ENCODE peak calls at places on chromosomes 16 and 17, in four cellular contexts. W is GM12878, F is WTC11, O is HepG2. H is an unnamed sample.

GRCh38 chr16:87780385-87780989 is 14.7 kb upstream of the KLHDC4 start:
- DNase-seq in F (no peak), W (peak), O (no peak), H (peak)

GRCh38 chr17:56038136-56038535 is 115.1 kb upstream of the ANKFN1 start:
- DNase-seq in O (no peak), F (no peak), W (no peak), H (no peak)

GRCh38 chr17:16428098-16428882 is 12.9 kb downstream of the TRPV2 start:
- DNase-seq in F (peak), O (peak), W (no peak), H (peak)

GRCh38 chr16:12976491-12976890 is 75.1 kb downstream of the SHISA9 start:
- DNase-seq in F (no peak), O (no peak), W (no peak), H (no peak)

GRCh38 chr17:62968445-62968923 is 2.4 kb downstream of the TANC2 start:
- DNase-seq in O (peak), W (peak), F (peak), H (peak)

GRCh38 chr16:23803591-23804123 is 32.1 kb upstream of the PRKCB start:
- DNase-seq in F (peak), O (peak), W (no peak), H (peak)

GRCh38 chr16:21116148-21116693 is 34.4 kb downstream of the DNAH3 start:
- DNase-seq in W (no peak), O (peak), F (no peak), H (peak)

GRCh38 chr16:84295203-84295850 is 649 bp downstream of the WFDC1 start:
- DNase-seq in F (no peak), W (no peak), O (no peak), H (no peak)

GRCh38 chr17:38748329-38749221 is at the start of gene PCGF2:
- DNase-seq in O (peak), F (peak), W (no peak), H (peak)

GRCh38 chr16:30645727-30646126 is 5.0 kb upstream of the PRR14 start:
- DNase-seq in O (no peak), F (no peak), W (no peak), H (no peak)

GRCh38 chr17:28553000-28553505 is 629 bp upstream of the UNC119 start:
- DNase-seq in F (no peak), O (no peak), W (no peak), H (no peak)

GRCh38 chr17:41891135-41892065 is 26.2 kb upstream of the KLHL11 start:
- DNase-seq in O (peak), W (no peak), F (no peak), H (no peak)

GRCh38 chr16:2910441-2910840 is 1.3 kb upstream of the FLYWCH1 start:
- DNase-seq in F (no peak), O (no peak), W (no peak), H (no peak)

GRCh38 chr16:12395266-12395665 is 408.4 kb downstream of the CPPED1 start:
- DNase-seq in O (no peak), F (no peak), W (no peak), H (no peak)

GRCh38 chr17:67441052-67441738 is 64.1 kb downstream of the PITPNC1 start:
- DNase-seq in W (no peak), F (no peak), O (peak), H (no peak)

GRCh38 chr17:50668025-50668837 is 33.5 kb downstream of the ABCC3 start:
- DNase-seq in O (no peak), W (no peak), F (no peak), H (no peak)

GRCh38 chr16:78045865-78046581 is 23.7 kb downstream of the CLEC3A start:
- DNase-seq in F (peak), O (peak), W (no peak), H (peak)

GRCh38 chr16:9820481-9821246 is 361.6 kb downstream of the GRIN2A start:
- DNase-seq in O (no peak), F (peak), W (no peak), H (no peak)

GRCh38 chr17:19316756-19317358 is 45.7 kb downstream of the B9D1 start:
- DNase-seq in W (no peak), O (no peak), F (no peak), H (no peak)

GRCh38 chr16:81462683-81463082 is 18.1 kb downstream of the CMIP start:
- DNase-seq in F (no peak), W (no peak), O (no peak), H (no peak)

GRCh38 chr17:65230040-65230439 is 92.9 kb downstream of the RGS9 start:
- DNase-seq in W (no peak), F (no peak), O (no peak), H (peak)

GRCh38 chr16:78034530-78034929 is 12.2 kb downstream of the CLEC3A start:
- DNase-seq in O (no peak), W (no peak), F (no peak), H (no peak)

GRCh38 chr17:77602062-77602746 is 356.3 kb upstream of the TNRC6C start:
- DNase-seq in F (no peak), W (no peak), O (no peak), H (no peak)

GRCh38 chr16:4514606-4515005 is 24.0 kb downstream of the CDIP1 start:
- DNase-seq in F (no peak), W (no peak), O (no peak), H (no peak)

GRCh38 chr17:75610103-75610984 is 22.7 kb downstream of the MYO15B start:
- DNase-seq in F (no peak), O (peak), W (no peak), H (no peak)

GRCh38 chr17:57946798-57947358 is 8.3 kb downstream of the CUEDC1 start:
- DNase-seq in O (peak), F (no peak), W (peak), H (no peak)

GRCh38 chr17:1082579-1082978 is 85.7 kb downstream of the TIMM22 start:
- DNase-seq in O (no peak), W (no peak), F (no peak), H (no peak)
- TF ChIP-seq SP1 in O (no peak), W (no peak), F (no peak), H (no peak)

GRCh38 chr17:7710341-7710740 is 5.3 kb downstream of the EFNB3 start:
- DNase-seq in O (no peak), W (no peak), F (no peak), H (no peak)
- TF ChIP-seq TCF7 in O (no peak), W (no peak), F (no peak), H (no peak)

GRCh38 chr17:43627657-43628650 is 33.8 kb downstream of the MEOX1 start:
- DNase-seq in W (no peak), O (no peak), F (no peak), H (no peak)
- TF ChIP-seq SP1 in W (no peak), O (no peak), F (no peak), H (no peak)

DNA sequence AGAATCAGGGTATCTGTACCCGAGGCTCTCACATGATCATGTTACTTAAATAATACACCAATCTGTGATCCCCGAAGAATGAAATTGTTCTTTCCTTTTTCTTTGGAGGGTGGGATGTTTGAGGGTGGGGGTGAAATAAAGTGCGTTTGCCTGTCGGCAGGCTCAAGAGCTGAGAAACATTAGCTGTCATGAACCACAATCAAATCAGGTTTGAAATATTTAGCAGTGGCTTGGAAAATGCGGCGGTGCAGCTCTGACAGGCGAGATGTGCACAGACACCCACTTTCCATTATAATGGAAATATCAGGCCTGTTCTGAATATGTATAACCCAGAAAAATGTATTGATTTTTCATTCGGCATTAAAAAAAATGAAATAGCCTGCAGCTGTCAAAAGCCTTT is 212.9 kb downstream of the ZFHX3 start:
- DNase-seq in O (no peak), F (no peak), W (no peak), H (no peak)
- TF ChIP-seq TCF7 in O (no peak), F (no peak), W (no peak), H (no peak)

DNA sequence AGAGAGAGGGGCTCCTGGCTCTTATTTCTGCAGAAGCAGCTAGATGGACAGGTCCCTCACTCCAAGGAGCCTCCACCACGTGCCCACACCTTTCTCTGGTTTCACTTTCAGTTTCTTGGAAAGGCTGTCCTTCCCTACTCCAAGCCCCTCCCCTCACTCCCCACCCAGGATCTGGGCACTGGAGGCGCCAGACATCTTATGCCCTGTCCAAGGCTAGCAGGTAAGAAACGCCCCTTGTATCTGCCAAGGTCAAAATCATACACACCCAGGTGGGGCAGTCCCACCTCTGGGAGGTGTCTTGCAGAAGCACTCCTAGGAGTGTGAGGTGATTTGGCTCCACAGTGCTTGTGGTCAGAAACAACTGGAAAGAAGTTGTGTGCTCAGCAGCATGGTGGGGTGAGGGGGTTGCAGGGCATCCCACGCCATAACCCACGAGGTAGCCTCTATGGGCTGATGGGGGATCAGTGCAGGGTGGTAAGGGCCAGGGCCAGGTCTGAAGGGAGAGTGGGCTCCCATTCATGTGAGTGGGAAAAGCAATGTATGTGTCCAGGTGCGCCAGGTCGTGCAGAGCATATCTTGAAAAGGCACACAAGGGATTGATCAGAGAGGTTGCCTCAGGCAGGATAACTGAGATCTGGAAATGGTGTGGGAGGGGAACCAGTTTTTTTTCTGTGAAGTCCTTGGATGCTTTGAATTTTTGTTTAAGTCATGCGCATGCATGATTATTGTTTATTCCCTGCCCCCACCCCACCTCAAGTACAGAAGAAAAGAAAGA is 31.8 kb upstream of the PRM1 start:
- DNase-seq in O (peak), F (peak), W (no peak), H (peak)
- TF ChIP-seq SP1 in O (no peak), F (no peak), W (no peak), H (no peak)

GRCh38 chr17:81646869-81647600 is 9.3 kb downstream of the PDE6G start:
- DNase-seq in F (no peak), W (no peak), O (no peak), H (peak)
- TF ChIP-seq TCF7 in F (no peak), W (no peak), O (no peak), H (no peak)

DNA sequence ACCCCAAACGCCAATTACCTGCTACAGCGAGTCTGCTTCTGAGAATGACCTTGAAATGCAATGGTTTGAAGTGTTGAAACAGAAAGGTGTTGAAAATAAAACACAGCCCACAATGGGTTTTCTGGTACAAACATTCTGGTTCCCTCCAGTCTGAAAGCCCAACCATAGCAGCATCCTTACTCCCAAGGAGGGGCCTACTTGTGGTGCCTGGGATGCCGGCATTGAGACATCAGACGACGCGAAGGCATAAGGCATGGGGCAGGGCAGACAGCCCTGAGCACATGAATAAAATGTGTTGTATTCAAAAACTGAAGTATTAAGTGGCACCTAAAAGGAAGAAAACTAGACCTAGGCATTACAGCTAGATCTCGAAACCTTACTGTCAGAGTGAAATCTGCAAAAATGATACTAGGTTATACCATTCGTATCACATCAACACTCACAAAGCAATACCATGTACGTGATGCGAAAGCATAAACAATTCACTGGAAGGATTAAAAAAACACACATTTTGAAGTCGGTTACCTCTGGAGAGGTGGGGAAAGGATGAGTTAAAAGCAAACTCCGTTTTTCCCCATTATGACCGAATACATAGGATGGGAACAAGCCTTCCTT is 750 bp downstream of the NUDT21 start:
- DNase-seq in F (no peak), W (no peak), O (no peak), H (peak)
- TF ChIP-seq SP1 in F (no peak), W (no peak), O (no peak), H (no peak)

GRCh38 chr17:44741316-44741715 is 17.5 kb upstream of the ADAM11 start:
- DNase-seq in W (no peak), F (no peak), O (no peak), H (no peak)

GRCh38 chr17:44749076-44750020 is 9.4 kb upstream of the ADAM11 start:
- DNase-seq in F (no peak), W (no peak), O (no peak), H (no peak)

GRCh38 chr17:44747566-44747965 is 11.2 kb upstream of the ADAM11 start:
- DNase-seq in O (no peak), F (no peak), W (no peak), H (peak)

DNA sequence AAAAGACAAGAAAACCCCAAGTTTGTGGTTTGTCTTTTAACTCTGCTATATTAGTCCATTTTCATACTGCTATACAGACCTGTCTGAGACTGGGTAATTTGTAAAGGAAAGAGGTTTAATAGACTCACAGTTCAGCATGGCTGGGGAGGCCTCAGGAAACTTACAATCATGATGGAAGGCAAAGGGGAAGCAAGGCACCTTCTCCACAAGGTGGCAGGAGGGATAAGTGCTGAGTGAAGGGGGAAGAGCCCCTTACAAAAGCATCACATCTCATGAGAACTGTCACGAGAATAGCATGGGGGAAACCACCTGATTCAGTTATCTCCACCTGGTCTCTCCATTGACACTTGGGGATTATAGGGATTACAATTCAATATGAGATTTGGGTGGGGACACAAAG is 13.5 kb upstream of the ADAM11 start:
- DNase-seq in F (no peak), W (no peak), O (no peak), H (no peak)
- TF ChIP-seq TCF7 in F (no peak), W (no peak), O (no peak), H (no peak)

GRCh38 chr17:14300628-14301278 is at the start of gene HS3ST3B1:
- DNase-seq in O (peak), F (peak), W (no peak), H (peak)

GRCh38 chr17:14301761-14302401 is 1.0 kb downstream of the HS3ST3B1 start:
- DNase-seq in F (no peak), W (no peak), O (no peak), H (no peak)

GRCh38 chr17:14302421-14303099 is 1.7 kb downstream of the HS3ST3B1 start:
- DNase-seq in F (peak), O (peak), W (no peak), H (peak)

GRCh38 chr17:14299261-14300093 is 1.4 kb upstream of the HS3ST3B1 start:
- DNase-seq in O (peak), F (peak), W (no peak), H (peak)

DNA sequence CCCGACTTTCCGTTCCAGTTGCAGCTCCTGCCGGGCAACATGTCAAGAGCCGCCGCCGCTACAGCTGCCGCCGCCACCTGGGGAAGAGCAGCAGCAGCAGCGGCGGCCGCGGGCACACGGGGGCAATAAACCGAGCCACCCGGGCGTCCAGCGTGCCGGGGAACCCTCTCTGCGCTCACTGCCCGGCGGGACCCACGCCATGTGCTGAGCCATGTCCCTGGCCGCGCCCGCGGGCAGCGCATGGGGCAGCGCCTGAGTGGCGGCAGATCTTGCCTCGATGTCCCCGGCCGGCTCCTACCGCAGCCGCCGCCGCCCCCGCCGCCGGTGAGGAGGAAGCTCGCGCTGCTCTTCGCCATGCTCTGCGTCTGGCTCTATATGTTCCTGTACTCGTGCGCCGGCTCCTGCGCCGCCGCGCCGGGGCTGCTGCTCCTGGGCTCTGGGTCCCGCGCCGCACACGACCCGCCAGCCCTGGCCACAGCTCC is 439 bp downstream of the HS3ST3B1 start:
- DNase-seq in F (no peak), W (no peak), O (no peak), H (peak)
- TF ChIP-seq SP1 in F (no peak), W (no peak), O (no peak), H (no peak)

DNA sequence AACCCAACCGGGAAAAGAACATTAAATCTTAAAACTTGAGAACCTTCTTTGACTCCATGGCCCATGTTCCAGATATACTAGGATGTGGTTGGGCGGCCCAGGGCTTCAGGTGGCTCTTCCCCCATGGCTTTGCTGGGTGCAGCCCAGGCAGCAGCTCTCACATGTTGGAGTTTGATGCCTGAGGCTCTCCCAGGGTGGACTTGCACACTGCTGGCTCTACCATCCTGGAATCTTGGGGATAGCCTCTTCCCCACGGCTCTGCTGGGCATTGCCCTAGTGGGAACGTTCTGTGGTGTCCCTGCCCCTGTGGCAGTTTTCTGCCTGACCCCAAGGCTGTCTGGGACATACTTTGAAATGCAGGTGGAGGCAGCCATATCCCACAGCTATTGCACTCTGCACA is 70.6 kb downstream of the GOSR1 start:
- DNase-seq in F (no peak), W (no peak), O (no peak), H (no peak)
- TF ChIP-seq TCF7 in F (no peak), W (no peak), O (no peak), H (no peak)

H was measured in K562.